ENCODE peak calls at places on chromosomes 1 and 21, in eight cellular contexts. F is T-helper 17 cell; X is Caki2; A is AG04449; H is lung microvascular endothelial cell; E is amniotic stem cell; I is CD8-positive, alpha-beta T cell; B is NCI-H2171. J is an unnamed sample.

GRCh38 chr1:216855810-216856209 is 132.6 kb upstream of the ESRRG start:
- DNase-seq in A (no peak), F (no peak), I (no peak), E (no peak), X (no peak), B (no peak), H (no peak), J (no peak)

GRCh38 chr1:166925791-166926483 is 49.4 kb downstream of the ILDR2 start:
- DNase-seq in E (no peak), F (no peak), I (no peak), H (peak), X (peak), B (no peak), A (no peak), J (no peak)

GRCh38 chr1:112748396-112748795 is 33.3 kb upstream of the PPM1J start:
- DNase-seq in F (no peak), X (no peak), I (no peak), B (no peak), A (no peak), H (no peak), E (no peak), J (no peak)

GRCh38 chr1:5597991-5598823 is 394.0 kb downstream of the NPHP4 start:
- DNase-seq in E (no peak), A (no peak), F (no peak), B (no peak), H (no peak), I (no peak), X (peak), J (no peak)

GRCh38 chr1:237031480-237031879 is 10.5 kb upstream of the RYR2 start:
- DNase-seq in B (no peak), F (no peak), X (no peak), I (no peak), H (no peak), E (no peak), A (no peak), J (no peak)

GRCh38 chr1:91730781-91731732 is 154.9 kb downstream of the TGFBR3 start:
- DNase-seq in H (peak), F (no peak), B (no peak), I (no peak), A (no peak), X (no peak), E (no peak), J (peak)

GRCh38 chr1:88742546-88742945 is 58.5 kb downstream of the PKN2 start:
- DNase-seq in I (no peak), F (no peak), B (no peak), X (no peak), H (no peak), A (no peak), E (no peak), J (no peak)

GRCh38 chr1:6218380-6218779 is 12.5 kb downstream of the RNF207 start:
- DNase-seq in E (no peak), B (no peak), X (no peak), H (peak), I (no peak), A (no peak), F (no peak), J (no peak)

GRCh38 chr1:151510020-151510405 is 1.2 kb upstream of the CGN start:
- DNase-seq in X (no peak), E (no peak), F (no peak), B (no peak), H (no peak), I (no peak), A (no peak), J (no peak)

GRCh38 chr1:232209357-232209756 is 420.6 kb downstream of the SIPA1L2 start:
- DNase-seq in F (no peak), H (no peak), E (no peak), B (no peak), I (no peak), A (no peak), X (no peak), J (no peak)

GRCh38 chr1:227562923-227563318 is 435 bp upstream of the ZNF678 start:
- DNase-seq in X (no peak), B (no peak), I (no peak), A (no peak), H (no peak), E (no peak), F (no peak), J (no peak)

GRCh38 chr21:28099296-28099695 is 893.4 kb downstream of the LTN1 start:
- DNase-seq in E (no peak), X (no peak), A (no peak), B (no peak), I (no peak), H (no peak), F (no peak), J (no peak)

GRCh38 chr1:244353572-244354091 is 98.1 kb downstream of the ADSS2 start:
- DNase-seq in X (peak), E (peak), A (peak), H (peak), F (no peak), I (no peak), B (no peak), J (peak)

GRCh38 chr21:18138507-18138906 is 106.1 kb upstream of the CHODL start:
- DNase-seq in H (no peak), F (no peak), B (no peak), X (no peak), E (no peak), I (no peak), A (no peak), J (no peak)

GRCh38 chr1:154320882-154321608 is at the start of gene AQP10:
- DNase-seq in A (no peak), E (no peak), I (no peak), X (no peak), B (no peak), F (no peak), H (peak), J (no peak)

GRCh38 chr1:232925421-232926202 is 24.8 kb upstream of the NTPCR start:
- DNase-seq in H (no peak), I (no peak), B (no peak), E (no peak), A (no peak), X (no peak), F (no peak), J (no peak)

GRCh38 chr21:41768371-41769042 is 1.7 kb upstream of the RIPK4 start:
- DNase-seq in H (peak), E (peak), I (no peak), F (no peak), X (peak), B (no peak), A (peak), J (peak)

GRCh38 chr21:27393726-27394125 is 426.8 kb upstream of the ADAMTS5 start:
- DNase-seq in A (no peak), H (no peak), E (no peak), X (no peak), B (no peak), F (no peak), I (no peak), J (no peak)

GRCh38 chr1:51000651-51001050 is 30.6 kb downstream of the CDKN2C start:
- DNase-seq in F (no peak), B (no peak), H (no peak), A (no peak), X (no peak), I (no peak), E (no peak), J (no peak)

GRCh38 chr21:43925096-43925481 is 60.1 kb downstream of the AGPAT3 start:
- DNase-seq in A (no peak), E (no peak), H (no peak), F (no peak), I (no peak), B (no peak), X (no peak), J (no peak)

GRCh38 chr1:89489037-89489729 is 35.4 kb upstream of the LRRC8B start:
- DNase-seq in A (peak), B (no peak), E (no peak), X (no peak), H (no peak), F (no peak), I (no peak), J (no peak)

GRCh38 chr1:33713058-33713877 is 150.6 kb upstream of the HMGB4 start:
- DNase-seq in E (no peak), A (no peak), F (no peak), X (no peak), H (no peak), I (no peak), B (no peak), J (no peak)

GRCh38 chr1:41758904-41759548 is 159.7 kb downstream of the HIVEP3 start:
- DNase-seq in A (no peak), F (no peak), B (no peak), I (no peak), E (peak), X (no peak), H (peak), J (no peak)